ENCODE peak calls at places on chromosomes 4 and X, in five cellular contexts. One of them, this sample, is unnamed.
A peak's percentile ranks its signal among the peaks of the same experiment; 100 is the strongest.

GRCh38 chr4:145171919-145172318 is 8.5 kb downstream of the OTUD4 start:
- DNase-seq in IMR-90: no peak
- DNase-seq in mesendoderm: no peak
- DNase-seq in neuronal stem cell: no peak
- DNase-seq in H9: no peak
- DNase-seq in this sample: no peak

GRCh38 chr4:95761871-95762270 is 78.0 kb upstream of the PDHA2 start:
- DNase-seq in H9: no peak
- DNase-seq in mesendoderm: no peak
- DNase-seq in neuronal stem cell: no peak
- DNase-seq in IMR-90: peak; percentile 59
- DNase-seq in this sample: no peak

GRCh38 chr4:151436093-151436518 is 27.1 kb downstream of the FHIP1A start:
- DNase-seq in H9: no peak
- DNase-seq in IMR-90: peak; percentile 40
- DNase-seq in neuronal stem cell: no peak
- DNase-seq in mesendoderm: no peak
- DNase-seq in this sample: no peak

GRCh38 chr4:137685357-137685756 is 153.1 kb upstream of the PCDH18 start:
- DNase-seq in H9: no peak
- DNase-seq in neuronal stem cell: no peak
- DNase-seq in IMR-90: peak; percentile 54
- DNase-seq in mesendoderm: no peak
- DNase-seq in this sample: no peak

GRCh38 chr4:6002926-6003325 is 15.3 kb downstream of the C4orf50 start:
- DNase-seq in neuronal stem cell: no peak
- DNase-seq in H9: no peak
- DNase-seq in mesendoderm: no peak
- DNase-seq in IMR-90: no peak
- DNase-seq in this sample: no peak

GRCh38 chr4:59094505-59094904 is 1984.3 kb upstream of the IGFBP7 start:
- DNase-seq in mesendoderm: peak; percentile 60
- DNase-seq in neuronal stem cell: no peak
- DNase-seq in IMR-90: no peak
- DNase-seq in H9: peak; percentile 26
- DNase-seq in this sample: no peak

GRCh38 chr4:167031534-167032156 is 202.6 kb downstream of the SPOCK3 start:
- DNase-seq in IMR-90: peak; percentile 5
- DNase-seq in mesendoderm: no peak
- DNase-seq in neuronal stem cell: no peak
- DNase-seq in H9: no peak
- DNase-seq in this sample: no peak

GRCh38 chrX:71534773-71535544 is 2.1 kb downstream of the OGT start:
- DNase-seq in H9: no peak
- DNase-seq in IMR-90: no peak
- DNase-seq in mesendoderm: no peak
- DNase-seq in neuronal stem cell: no peak
- DNase-seq in this sample: no peak

GRCh38 chr4:183175631-183176232 is 76.7 kb downstream of the WWC2 start:
- DNase-seq in H9: no peak
- DNase-seq in mesendoderm: no peak
- DNase-seq in IMR-90: peak; percentile 60
- DNase-seq in neuronal stem cell: no peak
- DNase-seq in this sample: no peak

GRCh38 chr4:113952452-113953029 is 26.9 kb downstream of the ARSJ start:
- DNase-seq in mesendoderm: peak; percentile 84
- DNase-seq in neuronal stem cell: peak; percentile 54
- DNase-seq in H9: peak; percentile 52
- DNase-seq in IMR-90: peak; percentile 62
- DNase-seq in this sample: peak; percentile 46

GRCh38 chrX:102745513-102746133 is 25.1 kb downstream of the GPRASP3 start:
- DNase-seq in H9: peak; percentile 69
- DNase-seq in mesendoderm: peak; percentile 75
- DNase-seq in IMR-90: no peak
- DNase-seq in neuronal stem cell: peak; percentile 48
- DNase-seq in this sample: no peak

GRCh38 chr4:121676388-121677075 is 20.2 kb downstream of the ANXA5 start:
- DNase-seq in mesendoderm: peak; percentile 45
- DNase-seq in H9: no peak
- DNase-seq in neuronal stem cell: no peak
- DNase-seq in IMR-90: no peak
- DNase-seq in this sample: no peak

GRCh38 chr4:30863031-30863430 is 142.9 kb downstream of the PCDH7 start:
- DNase-seq in H9: no peak
- DNase-seq in neuronal stem cell: no peak
- DNase-seq in mesendoderm: no peak
- DNase-seq in IMR-90: peak; percentile 77
- DNase-seq in this sample: no peak

GRCh38 chr4:41723286-41723685 is 25.2 kb downstream of the PHOX2B start:
- DNase-seq in IMR-90: no peak
- DNase-seq in mesendoderm: no peak
- DNase-seq in H9: no peak
- DNase-seq in neuronal stem cell: no peak
- DNase-seq in this sample: no peak

GRCh38 chr4:112944006-112944405 is 105.4 kb upstream of the ANK2 start:
- DNase-seq in IMR-90: no peak
- DNase-seq in neuronal stem cell: no peak
- DNase-seq in H9: no peak
- DNase-seq in mesendoderm: no peak
- DNase-seq in this sample: no peak

GRCh38 chr4:40046311-40046980 is 10.2 kb upstream of the N4BP2 start:
- DNase-seq in neuronal stem cell: no peak
- DNase-seq in mesendoderm: peak; percentile 56
- DNase-seq in H9: no peak
- DNase-seq in IMR-90: peak; percentile 64
- DNase-seq in this sample: peak; percentile 52

GRCh38 chr4:112517911-112518310 is 1.9 kb upstream of the NEUROG2 start:
- DNase-seq in neuronal stem cell: no peak
- DNase-seq in IMR-90: no peak
- DNase-seq in mesendoderm: no peak
- DNase-seq in H9: no peak
- DNase-seq in this sample: no peak

GRCh38 chr4:181618038-181618618 is 625.1 kb upstream of the TENM3 start:
- DNase-seq in neuronal stem cell: no peak
- DNase-seq in H9: no peak
- DNase-seq in IMR-90: no peak
- DNase-seq in mesendoderm: no peak
- DNase-seq in this sample: no peak

GRCh38 chr4:36322921-36323354 is 41.5 kb downstream of the DTHD1 start:
- DNase-seq in H9: no peak
- DNase-seq in neuronal stem cell: no peak
- DNase-seq in mesendoderm: no peak
- DNase-seq in IMR-90: no peak
- DNase-seq in this sample: peak; percentile 27

GRCh38 chrX:15680401-15680800 is 15.8 kb upstream of the CLTRN start:
- DNase-seq in neuronal stem cell: no peak
- DNase-seq in H9: no peak
- DNase-seq in mesendoderm: peak; percentile 25
- DNase-seq in IMR-90: peak; percentile 88
- DNase-seq in this sample: no peak

GRCh38 chr4:143380651-143381050 is 44.0 kb downstream of the GAB1 start:
- DNase-seq in H9: no peak
- DNase-seq in neuronal stem cell: no peak
- DNase-seq in IMR-90: peak; percentile 74
- DNase-seq in mesendoderm: no peak
- DNase-seq in this sample: no peak

GRCh38 chrX:261858-262390 is 19.3 kb upstream of the PLCXD1 start:
- DNase-seq in neuronal stem cell: no peak
- DNase-seq in H9: no peak
- DNase-seq in IMR-90: no peak
- DNase-seq in mesendoderm: peak; percentile 35
- DNase-seq in this sample: no peak

GRCh38 chr4:19930742-19931141 is 321.0 kb upstream of the SLIT2 start:
- DNase-seq in IMR-90: no peak
- DNase-seq in mesendoderm: no peak
- DNase-seq in H9: no peak
- DNase-seq in neuronal stem cell: no peak
- DNase-seq in this sample: no peak

GRCh38 chrX:38220936-38221386 is 290 bp upstream of the SRPX start:
- DNase-seq in IMR-90: peak; percentile 25
- DNase-seq in neuronal stem cell: peak; percentile 0
- DNase-seq in mesendoderm: no peak
- DNase-seq in H9: no peak
- DNase-seq in this sample: no peak

GRCh38 chrX:9465380-9466114 is 689 bp downstream of the TBL1X start:
- DNase-seq in H9: no peak
- DNase-seq in IMR-90: no peak
- DNase-seq in mesendoderm: peak; percentile 11
- DNase-seq in neuronal stem cell: no peak
- DNase-seq in this sample: no peak

GRCh38 chr4:144894525-144894924 is 203.5 kb downstream of the ANAPC10 start:
- DNase-seq in neuronal stem cell: no peak
- DNase-seq in H9: no peak
- DNase-seq in mesendoderm: no peak
- DNase-seq in IMR-90: peak; percentile 48
- DNase-seq in this sample: peak; percentile 2

GRCh38 chrX:133254666-133255065 is 36.5 kb upstream of the TFDP3 start:
- DNase-seq in neuronal stem cell: no peak
- DNase-seq in IMR-90: peak; percentile 41
- DNase-seq in mesendoderm: no peak
- DNase-seq in H9: no peak
- DNase-seq in this sample: peak; percentile 21

GRCh38 chr4:137650051-137650450 is 117.8 kb upstream of the PCDH18 start:
- DNase-seq in mesendoderm: no peak
- DNase-seq in IMR-90: peak; percentile 66
- DNase-seq in H9: no peak
- DNase-seq in neuronal stem cell: no peak
- DNase-seq in this sample: no peak

GRCh38 chrX:97367149-97367548 is 483.4 kb downstream of the RPA4 start:
- DNase-seq in IMR-90: peak; percentile 67
- DNase-seq in H9: no peak
- DNase-seq in neuronal stem cell: no peak
- DNase-seq in mesendoderm: no peak
- DNase-seq in this sample: no peak

GRCh38 chr4:156954598-156954997 is 17.0 kb downstream of the PDGFC start:
- DNase-seq in H9: no peak
- DNase-seq in mesendoderm: no peak
- DNase-seq in IMR-90: peak; percentile 33
- DNase-seq in neuronal stem cell: no peak
- DNase-seq in this sample: no peak

GRCh38 chr4:38150021-38150671 is 189.9 kb downstream of the PTTG2 start:
- DNase-seq in H9: no peak
- DNase-seq in neuronal stem cell: no peak
- DNase-seq in IMR-90: peak; percentile 86
- DNase-seq in mesendoderm: no peak
- DNase-seq in this sample: no peak

GRCh38 chrX:111035991-111036390 is 60.0 kb upstream of the PAK3 start:
- DNase-seq in mesendoderm: no peak
- DNase-seq in H9: no peak
- DNase-seq in neuronal stem cell: no peak
- DNase-seq in IMR-90: no peak
- DNase-seq in this sample: no peak

GRCh38 chr4:84865600-84865999 is 100.9 kb downstream of the WDFY3 start:
- DNase-seq in H9: no peak
- DNase-seq in mesendoderm: peak; percentile 55
- DNase-seq in IMR-90: no peak
- DNase-seq in neuronal stem cell: no peak
- DNase-seq in this sample: no peak

GRCh38 chr4:155735506-155735905 is 23.3 kb upstream of the GUCY1B1 start:
- DNase-seq in IMR-90: peak; percentile 39
- DNase-seq in neuronal stem cell: no peak
- DNase-seq in mesendoderm: no peak
- DNase-seq in H9: no peak
- DNase-seq in this sample: no peak

GRCh38 chrX:68945603-68946228 is 116.9 kb downstream of the EFNB1 start:
- DNase-seq in neuronal stem cell: no peak
- DNase-seq in IMR-90: peak; percentile 70
- DNase-seq in H9: peak; percentile 55
- DNase-seq in mesendoderm: peak; percentile 57
- DNase-seq in this sample: no peak

GRCh38 chr4:86993909-86994672 is 59.3 kb downstream of the AFF1 start:
- DNase-seq in neuronal stem cell: no peak
- DNase-seq in IMR-90: no peak
- DNase-seq in H9: no peak
- DNase-seq in mesendoderm: no peak
- DNase-seq in this sample: no peak
- H3K4me1 ChIP-seq in neuronal stem cell: peaks cover 2% of the 10 kb centered on the region
- H3K4me1 ChIP-seq in IMR-90: peaks cover 2% of the 10 kb centered on the region
- H3K4me1 ChIP-seq in H9: peaks cover 4% of the 10 kb centered on the region
- H3K4me1 ChIP-seq in mesendoderm: peaks cover 5% of the 10 kb centered on the region
- H3K4me1 ChIP-seq in this sample: no peaks in the 10 kb centered on the region

GRCh38 chr4:3796960-3797359 is 30.8 kb downstream of the ADRA2C start:
- DNase-seq in neuronal stem cell: no peak
- DNase-seq in H9: no peak
- DNase-seq in IMR-90: no peak
- DNase-seq in mesendoderm: no peak
- DNase-seq in this sample: no peak

GRCh38 chr4:3800351-3800750 is 34.2 kb downstream of the ADRA2C start:
- DNase-seq in neuronal stem cell: no peak
- DNase-seq in mesendoderm: no peak
- DNase-seq in IMR-90: no peak
- DNase-seq in H9: no peak
- DNase-seq in this sample: no peak

GRCh38 chr4:3797831-3798500 is 31.8 kb downstream of the ADRA2C start:
- DNase-seq in mesendoderm: no peak
- DNase-seq in neuronal stem cell: no peak
- DNase-seq in IMR-90: no peak
- DNase-seq in H9: no peak
- DNase-seq in this sample: no peak

GRCh38 chr4:3801521-3801920 is 35.3 kb downstream of the ADRA2C start:
- DNase-seq in mesendoderm: no peak
- DNase-seq in IMR-90: no peak
- DNase-seq in H9: no peak
- DNase-seq in neuronal stem cell: no peak
- DNase-seq in this sample: no peak

GRCh38 chr4:3799496-3799895 is 33.3 kb downstream of the ADRA2C start:
- DNase-seq in neuronal stem cell: no peak
- DNase-seq in H9: no peak
- DNase-seq in mesendoderm: no peak
- DNase-seq in IMR-90: no peak
- DNase-seq in this sample: no peak
- H3K18ac ChIP-seq in neuronal stem cell: peak overlapping the region; percentile 36
- H3K18ac ChIP-seq in H9: no peak overlapping the region
- H3K18ac ChIP-seq in mesendoderm: no peak overlapping the region
- H3K18ac ChIP-seq in IMR-90: no peak overlapping the region
- H3K18ac ChIP-seq in this sample: no peak overlapping the region

GRCh38 chr4:16843831-16844508 is 54.5 kb downstream of the LDB2 start:
- DNase-seq in H9: no peak
- DNase-seq in neuronal stem cell: no peak
- DNase-seq in IMR-90: peak; percentile 95
- DNase-seq in mesendoderm: peak; percentile 66
- DNase-seq in this sample: no peak
- H3K4me1 ChIP-seq in H9: peaks cover 18% of the 10 kb centered on the region
- H3K4me1 ChIP-seq in neuronal stem cell: peaks cover 4% of the 10 kb centered on the region
- H3K4me1 ChIP-seq in IMR-90: peaks cover 11% of the 10 kb centered on the region
- H3K4me1 ChIP-seq in mesendoderm: peaks cover 9% of the 10 kb centered on the region
- H3K4me1 ChIP-seq in this sample: no peaks in the 10 kb centered on the region

GRCh38 chr4:2062168-2062807 is 3.2 kb downstream of the NAT8L start:
- DNase-seq in IMR-90: no peak
- DNase-seq in H9: no peak
- DNase-seq in neuronal stem cell: no peak
- DNase-seq in mesendoderm: no peak
- DNase-seq in this sample: no peak
- H3K18ac ChIP-seq in IMR-90: no peak overlapping the region
- H3K18ac ChIP-seq in H9: no peak overlapping the region
- H3K18ac ChIP-seq in neuronal stem cell: no peak overlapping the region
- H3K18ac ChIP-seq in mesendoderm: no peak overlapping the region
- H3K18ac ChIP-seq in this sample: no peak overlapping the region